ENCODE peak calls at places on chromosomes 13 and 19, in seven cellular contexts. D is fibroblast of lung; T is activated T-helper 1 cell treated with anti-CD3 and anti-CD28 coated beads, Interleukin-12 subunit alpha, Interleukin-12 subunit beta, Interleukin-2, Interleukin-4 antibody, amounts not matched to agents 30 ng/mL and 10 ng/mL and 1 ng/mL, durations not matched to agents 14 hours and 24 hours and 36 hours; X is activated CD8-positive, alpha-beta memory T cell treated with anti-CD3 and anti-CD28 coated beads for 1 hour; P is stomach; K is mucosa of gallbladder; G is NCI-H446. M is an unnamed sample.

GRCh38 chr13:45280751-45281634 is 60.0 kb downstream of the TPT1 start:
- DNase-seq in G (peak; percentile 27), D (peak; percentile 82), X (no peak), K (peak; percentile 68), P (peak; percentile 73), T (peak; percentile 3), M (peak; percentile 72)

GRCh38 chr13:76937416-76937815 is 10.9 kb upstream of the ACOD1 start:
- DNase-seq in G (no peak), D (peak; percentile 95), P (no peak), T (no peak), K (no peak), X (no peak), M (no peak)

GRCh38 chr13:104297075-104297474 is 1230.9 kb upstream of the SLC10A2 start:
- DNase-seq in T (no peak), G (no peak), D (no peak), X (no peak), P (no peak), K (no peak), M (no peak)

GRCh38 chr13:83498486-83499190 is 383.6 kb downstream of the SLITRK1 start:
- DNase-seq in T (no peak), P (no peak), G (no peak), K (no peak), D (peak; percentile 51), X (no peak), M (no peak)

GRCh38 chr13:63092461-63092860 is 1676.8 kb upstream of the PCDH20 start:
- DNase-seq in D (peak; percentile 46), K (no peak), P (no peak), X (no peak), T (no peak), G (no peak), M (no peak)

GRCh38 chr19:2087621-2088100 is 8.5 kb downstream of the MOB3A start:
- DNase-seq in D (no peak), X (no peak), P (no peak), T (no peak), G (no peak), K (no peak), M (no peak)

GRCh38 chr19:54518844-54519243 is 16.2 kb downstream of the LAIR2 start:
- DNase-seq in P (no peak), X (no peak), G (no peak), T (peak; percentile 51), K (no peak), D (no peak), M (no peak)

GRCh38 chr13:45409993-45410392 is 8.2 kb downstream of the SLC25A30 start:
- DNase-seq in D (no peak), G (no peak), P (no peak), X (no peak), T (no peak), K (no peak), M (peak; percentile 30)

GRCh38 chr19:29107831-29108230 is 105.1 kb downstream of the UQCRFS1 start:
- DNase-seq in P (no peak), D (no peak), T (no peak), K (no peak), G (no peak), X (no peak), M (no peak)

GRCh38 chr19:32702010-32702409 is 10.4 kb downstream of the NUDT19 start:
- DNase-seq in P (peak; percentile 66), X (no peak), T (no peak), D (peak; percentile 17), K (peak; percentile 46), G (no peak), M (no peak)

GRCh38 chr13:113013878-113014751 is 45.1 kb downstream of the MCF2L start:
- DNase-seq in X (no peak), T (no peak), D (no peak), G (no peak), K (no peak), P (no peak), M (no peak)

GRCh38 chr13:31437975-31438374 is 238.2 kb downstream of the B3GLCT start:
- DNase-seq in X (no peak), P (no peak), G (no peak), D (no peak), K (no peak), T (no peak), M (no peak)

GRCh38 chr13:29501674-29502073 is 93.8 kb downstream of the SLC7A1 start:
- DNase-seq in T (no peak), P (no peak), G (no peak), X (no peak), D (no peak), K (no peak), M (no peak)

GRCh38 chr19:16542894-16543498 is 759 bp upstream of the CHERP start:
- DNase-seq in G (no peak), K (no peak), D (no peak), T (no peak), P (no peak), X (no peak), M (no peak)

GRCh38 chr13:35472308-35473008 is 4.0 kb downstream of the MAB21L1 start:
- DNase-seq in K (no peak), G (no peak), T (no peak), D (no peak), P (no peak), X (no peak), M (no peak)

GRCh38 chr19:34838753-34839431 is 65.9 kb upstream of the ZNF599 start:
- DNase-seq in G (no peak), K (no peak), X (no peak), T (no peak), P (peak; percentile 25), D (no peak), M (peak; percentile 67)

GRCh38 chr19:1590641-1591397 is 1.8 kb downstream of the MBD3 start:
- DNase-seq in X (no peak), P (no peak), D (no peak), G (no peak), K (no peak), T (no peak), M (no peak)

GRCh38 chr19:572891-573825 is 762 bp downstream of the BSG start:
- DNase-seq in K (peak; percentile 38), G (no peak), P (peak; percentile 57), D (peak; percentile 45), X (no peak), T (peak; percentile 22), M (peak; percentile 74)

GRCh38 chr19:45526143-45526542 is 18.9 kb downstream of the VASP start:
- DNase-seq in P (peak; percentile 70), T (no peak), X (no peak), G (peak; percentile 31), D (peak; percentile 72), K (peak; percentile 55), M (no peak)

GRCh38 chr19:57068921-57069697 is 50.7 kb upstream of the USP29 start:
- DNase-seq in P (no peak), D (no peak), G (no peak), X (no peak), T (no peak), K (no peak), M (no peak)

GRCh38 chr13:75963318-75963717 is 327.2 kb downstream of the LMO7 start:
- DNase-seq in X (no peak), G (no peak), D (no peak), T (no peak), K (no peak), P (no peak), M (no peak)

GRCh38 chr13:107459430-107459829 is 755.9 kb downstream of the LIG4 start:
- DNase-seq in T (no peak), G (no peak), D (peak; percentile 95), P (no peak), X (no peak), K (no peak), M (no peak)

GRCh38 chr19:37472165-37472564 is 3.0 kb downstream of the ZNF570 start:
- DNase-seq in G (no peak), T (no peak), X (no peak), K (no peak), P (no peak), D (no peak), M (no peak)

GRCh38 chr19:47644199-47644598 is 35.3 kb downstream of the BICRA start:
- DNase-seq in D (no peak), X (no peak), G (no peak), P (no peak), K (no peak), T (no peak), M (no peak)

M was measured in left lobe of liver.